ENCODE peak calls at places on chromosome 17, in seven cellular contexts. W, Q, R, I, D, H and M are unnamed samples.

GRCh38 chr17:82006468-82007227 is 16.0 kb downstream of the CENPX start:
- DNase-seq in W (no peak), Q (no peak), R (no peak), I (no peak), D (no peak), H (no peak), M (no peak)

GRCh38 chr17:50180066-50180465 is 14.3 kb downstream of the SGCA start:
- DNase-seq in W (no peak), Q (no peak), R (no peak), I (no peak), D (no peak), H (no peak), M (no peak)

GRCh38 chr17:70059649-70060048 is 15.4 kb upstream of the KCNJ16 start:
- DNase-seq in W (no peak), Q (no peak), R (no peak), I (no peak), D (no peak), H (no peak), M (no peak)

GRCh38 chr17:64779344-64780095 is 117.4 kb upstream of the SMURF2 start:
- DNase-seq in W (no peak), Q (no peak), R (no peak), I (no peak), D (no peak), H (no peak), M (no peak)

GRCh38 chr17:10087333-10087732 is 111.1 kb downstream of the GAS7 start:
- DNase-seq in W (no peak), Q (no peak), R (no peak), I (no peak), D (no peak), H (no peak), M (no peak)

GRCh38 chr17:15350777-15351486 is 9.5 kb upstream of the TEKT3 start:
- DNase-seq in W (no peak), Q (no peak), R (no peak), I (no peak), D (no peak), H (peak; percentile 60), M (no peak)

GRCh38 chr17:75181608-75182318 is 996 bp downstream of the SUMO2 start:
- DNase-seq in W (no peak), Q (no peak), R (peak; percentile 58), I (no peak), D (no peak), H (peak; percentile 36), M (no peak)

GRCh38 chr17:61280338-61280737 is 119.3 kb upstream of the TBX2 start:
- DNase-seq in W (no peak), Q (no peak), R (no peak), I (no peak), D (no peak), H (no peak), M (no peak)

GRCh38 chr17:64256913-64257807 is 5.9 kb downstream of the TEX2 start:
- DNase-seq in W (no peak), Q (no peak), R (no peak), I (no peak), D (no peak), H (no peak), M (no peak)

GRCh38 chr17:82627827-82628226 is 20.4 kb downstream of the WDR45B start:
- DNase-seq in W (no peak), Q (no peak), R (no peak), I (no peak), D (no peak), H (no peak), M (no peak)

GRCh38 chr17:61399131-61400057 is at the start of gene TBX2:
- DNase-seq in W (peak; percentile 80), Q (no peak), R (no peak), I (no peak), D (no peak), H (peak; percentile 98), M (no peak)

GRCh38 chr17:60392845-60393702 is 1.1 kb upstream of the USP32 start:
- DNase-seq in W (peak; percentile 44), Q (peak; percentile 48), R (no peak), I (peak; percentile 24), D (no peak), H (peak; percentile 57), M (no peak)

GRCh38 chr17:71378741-71379140 is 742.1 kb upstream of the SOX9 start:
- DNase-seq in W (peak; percentile 3), Q (no peak), R (no peak), I (no peak), D (no peak), H (no peak), M (no peak)

GRCh38 chr17:45224671-45225050 is 3.0 kb downstream of the FMNL1 start:
- DNase-seq in W (no peak), Q (no peak), R (no peak), I (no peak), D (no peak), H (no peak), M (no peak)

GRCh38 chr17:50022463-50023130 is 27.6 kb upstream of the DLX3 start:
- DNase-seq in W (no peak), Q (no peak), R (no peak), I (no peak), D (no peak), H (no peak), M (no peak)

GRCh38 chr17:66514227-66514806 is 211.9 kb downstream of the PRKCA start:
- DNase-seq in W (no peak), Q (no peak), R (no peak), I (no peak), D (no peak), H (no peak), M (no peak)

DNA sequence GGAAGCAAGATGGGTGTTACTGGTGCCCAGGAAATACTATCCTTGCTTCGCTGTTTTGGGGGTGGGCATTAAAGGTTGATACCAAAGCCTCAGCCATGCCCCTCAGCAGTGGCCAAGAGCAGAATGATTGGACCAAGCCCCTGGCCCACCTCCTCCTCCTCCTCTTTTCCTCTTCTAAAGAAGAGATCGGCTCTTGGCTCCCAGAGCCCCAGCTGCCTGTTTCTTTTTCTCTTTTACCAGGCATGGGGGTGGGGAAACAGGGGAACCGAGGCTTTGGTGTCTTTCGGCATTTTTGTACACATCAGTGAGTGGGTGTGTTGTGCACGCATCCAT is 5.8 kb downstream of the THRA start:
- DNase-seq in W (no peak), Q (no peak), R (no peak), I (no peak), D (no peak), H (no peak), M (no peak)
- H3K4me3 ChIP-seq in W (no peak overlapping the region), Q (no peak overlapping the region), R (no peak overlapping the region), I (no peak overlapping the region), D (no peak overlapping the region), H (peak overlapping the region; percentile 26), M (peak overlapping the region; percentile 19)

GRCh38 chr17:34401165-34401564 is 38.1 kb upstream of the CCL1 start:
- DNase-seq in W (no peak), Q (no peak), R (no peak), I (no peak), D (no peak), H (no peak), M (no peak)
- TF ChIP-seq YY1 in W (no peak), Q (no peak), R (no peak), I (no peak), D (no peak), H (no peak), M (no peak)

GRCh38 chr17:21359483-21359840 is 16.7 kb upstream of the KCNJ12 start:
- DNase-seq in W (no peak), Q (no peak), R (no peak), I (no peak), D (no peak), H (no peak), M (no peak)
- H3K4me1 ChIP-seq in W (no peaks in the 10 kb centered on the region), Q (no peaks in the 10 kb centered on the region), R (no peaks in the 10 kb centered on the region), I (peaks cover 8% of the 10 kb centered on the region), D (peaks cover 19% of the 10 kb centered on the region), H (peaks cover 23% of the 10 kb centered on the region), M (peaks cover 17% of the 10 kb centered on the region)

GRCh38 chr17:76528528-76529223 is 8.8 kb downstream of the CYGB start:
- DNase-seq in W (no peak), Q (no peak), R (peak; percentile 90), I (no peak), D (no peak), H (peak; percentile 80), M (no peak)
- H3K4me3 ChIP-seq in W (no peak overlapping the region), Q (peak overlapping the region; percentile 50), R (no peak overlapping the region), I (no peak overlapping the region), D (no peak overlapping the region), H (no peak overlapping the region), M (no peak overlapping the region)

GRCh38 chr17:4417129-4417667 is 16.5 kb upstream of the SPNS3 start:
- DNase-seq in W (no peak), Q (no peak), R (no peak), I (no peak), D (no peak), H (no peak), M (no peak)
- TF ChIP-seq YY1 in W (no peak), Q (no peak), R (no peak), I (no peak), D (no peak), H (no peak), M (no peak)

GRCh38 chr17:4850236-4850635 is 17.1 kb downstream of the MINK1 start:
- DNase-seq in W (no peak), Q (no peak), R (no peak), I (no peak), D (no peak), H (no peak), M (no peak)
- H3K4me1 ChIP-seq in W (peaks cover 62% of the 10 kb centered on the region), Q (no peaks in the 10 kb centered on the region), R (peaks cover 2% of the 10 kb centered on the region), I (peaks cover 27% of the 10 kb centered on the region), D (peaks cover 24% of the 10 kb centered on the region), H (peaks cover 20% of the 10 kb centered on the region), M (peaks cover 6% of the 10 kb centered on the region)

GRCh38 chr17:21511368-21512195 is 135.4 kb downstream of the KCNJ12 start:
- DNase-seq in W (peak; percentile 38), Q (no peak), R (peak; percentile 46), I (peak; percentile 61), D (peak; percentile 67), H (peak; percentile 89), M (peak; percentile 68)
- H3K4me3 ChIP-seq in W (no peak overlapping the region), Q (no peak overlapping the region), R (peak overlapping the region; percentile 29), I (peak overlapping the region; percentile 28), D (peak overlapping the region; percentile 56), H (peak overlapping the region; percentile 60), M (peak overlapping the region; percentile 34)

DNA sequence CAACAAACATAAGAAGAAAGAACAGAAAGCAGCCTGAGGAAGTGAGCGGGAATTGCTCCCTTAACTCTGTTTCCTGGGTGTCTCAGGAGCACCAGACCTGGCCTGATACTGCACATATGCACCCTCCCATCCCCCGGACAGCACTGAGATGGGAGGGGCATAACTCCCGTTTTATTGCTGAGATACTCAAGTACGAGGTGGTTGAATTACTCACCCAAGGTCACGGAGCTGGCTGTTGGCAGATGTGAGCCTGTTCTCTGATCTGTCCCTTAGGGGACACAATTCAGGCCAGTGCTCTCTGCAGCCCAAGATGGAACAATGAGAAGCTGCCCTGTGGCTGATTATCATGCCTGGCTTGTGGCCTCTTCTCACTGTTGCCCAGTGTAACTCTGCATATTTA is 9.1 kb upstream of the MED9 start:
- DNase-seq in W (no peak), Q (no peak), R (no peak), I (no peak), D (no peak), H (no peak), M (no peak)
- TF ChIP-seq YY1 in W (no peak), Q (no peak), R (no peak), I (no peak), D (no peak), H (no peak), M (no peak)

GRCh38 chr17:44109312-44109630 is 14.2 kb downstream of the HDAC5 start:
- DNase-seq in W (no peak), Q (no peak), R (no peak), I (no peak), D (no peak), H (no peak), M (no peak)
- H3K4me1 ChIP-seq in W (peaks cover 97% of the 10 kb centered on the region), Q (peaks cover 18% of the 10 kb centered on the region), R (peaks cover 38% of the 10 kb centered on the region), I (peaks cover 46% of the 10 kb centered on the region), D (peaks cover 30% of the 10 kb centered on the region), H (peaks cover 61% of the 10 kb centered on the region), M (peaks cover 49% of the 10 kb centered on the region)